ENCODE peak calls at places on chromosomes 5 and 9, in six cellular contexts. X, I, A, J, Z and P are unnamed samples.

GRCh38 chr9:135702002-135702721 is at the start of gene KCNT1:
- DNase-seq in J (peak), I (peak), X (peak), Z (peak), A (no peak), P (peak)

GRCh38 chr9:115235221-115235620 is 117.3 kb upstream of the TNC start:
- DNase-seq in J (no peak), I (no peak), A (no peak), Z (no peak), X (no peak), P (no peak)

GRCh38 chr9:108444400-108445358 is 411.1 kb downstream of the ACTL7B start:
- DNase-seq in X (no peak), A (peak), Z (no peak), J (no peak), I (peak), P (no peak)

GRCh38 chr9:127519301-127520166 is 68.2 kb downstream of the LRSAM1 start:
- DNase-seq in J (no peak), A (peak), Z (no peak), X (no peak), I (no peak), P (peak)

GRCh38 chr9:132946624-132947295 is 2.3 kb upstream of the TSC1 start:
- DNase-seq in J (no peak), I (peak), A (peak), Z (no peak), X (no peak), P (peak)

GRCh38 chr5:5983261-5983660 is 395.1 kb downstream of the MED10 start:
- DNase-seq in J (no peak), I (no peak), A (no peak), Z (no peak), X (no peak), P (no peak)

GRCh38 chr9:113355197-113355596 is 5.9 kb downstream of the BSPRY start:
- DNase-seq in X (no peak), A (no peak), Z (no peak), J (no peak), I (no peak), P (no peak)

GRCh38 chr5:115309751-115310370 is 13.4 kb upstream of the CCDC112 start:
- DNase-seq in A (no peak), I (no peak), X (no peak), J (no peak), Z (peak), P (no peak)

GRCh38 chr5:43702293-43702692 is 99.3 kb downstream of the NNT start:
- DNase-seq in Z (no peak), A (no peak), I (no peak), X (no peak), J (no peak), P (no peak)

GRCh38 chr5:8508196-8508595 is 639.2 kb downstream of the MTRR start:
- DNase-seq in X (no peak), Z (no peak), A (peak), I (no peak), J (no peak), P (no peak)

GRCh38 chr5:132677191-132677590 is 3.4 kb downstream of the IL4 start:
- DNase-seq in X (peak), I (peak), Z (no peak), A (peak), J (no peak), P (peak)

GRCh38 chr5:157540707-157541451 is 34.7 kb downstream of the ADAM19 start:
- DNase-seq in X (no peak), A (peak), J (peak), I (no peak), Z (peak), P (no peak)

GRCh38 chr5:142320427-142320732 is 4.4 kb downstream of the SPRY4 start:
- DNase-seq in A (no peak), J (no peak), I (no peak), X (no peak), Z (no peak), P (no peak)

GRCh38 chr9:6576930-6577329 is 68.6 kb downstream of the GLDC start:
- DNase-seq in I (no peak), J (no peak), Z (no peak), X (no peak), A (no peak), P (no peak)

GRCh38 chr9:119370816-119371215 is 1.6 kb upstream of the BRINP1 start:
- DNase-seq in I (peak), Z (no peak), A (no peak), J (no peak), X (peak), P (peak)

GRCh38 chr5:61232490-61232889 is 70.2 kb upstream of the SMIM15 start:
- DNase-seq in X (no peak), A (peak), Z (no peak), I (no peak), J (no peak), P (no peak)

GRCh38 chr9:38243993-38244392 is 148.5 kb upstream of the ALDH1B1 start:
- DNase-seq in I (peak), X (no peak), A (no peak), Z (no peak), J (no peak), P (no peak)

GRCh38 chr9:105241356-105242043 is 3.0 kb upstream of the SLC44A1 start:
- DNase-seq in A (no peak), J (no peak), I (no peak), X (no peak), Z (no peak), P (peak)

GRCh38 chr9:135047026-135047350 is 40.5 kb upstream of the OLFM1 start:
- DNase-seq in X (no peak), A (no peak), I (no peak), J (no peak), Z (no peak), P (no peak)

GRCh38 chr5:110956280-110956912 is 115.1 kb upstream of the TSLP start:
- DNase-seq in A (no peak), Z (no peak), X (no peak), J (no peak), I (no peak), P (peak)

GRCh38 chr5:178206166-178207101 is 2.1 kb downstream of the HNRNPAB start:
- DNase-seq in I (no peak), J (no peak), Z (no peak), A (no peak), X (no peak), P (peak)

GRCh38 chr9:92610470-92611420 is 59.2 kb downstream of the IPPK start:
- DNase-seq in I (no peak), J (no peak), X (no peak), A (peak), Z (no peak), P (no peak)

GRCh38 chr5:90055831-90056328 is 353.7 kb downstream of the CETN3 start:
- DNase-seq in A (peak), I (no peak), J (no peak), X (no peak), Z (no peak), P (no peak)

GRCh38 chr9:128091144-128091543 is 23.1 kb downstream of the SLC25A25 start:
- DNase-seq in A (peak), J (no peak), X (peak), Z (no peak), I (peak), P (peak)

GRCh38 chr5:150175536-150175935 is 9.0 kb downstream of the CDX1 start:
- DNase-seq in J (no peak), Z (no peak), X (no peak), I (peak), A (no peak), P (peak)

GRCh38 chr5:39542511-39542910 is 117.7 kb upstream of the DAB2 start:
- DNase-seq in X (no peak), A (no peak), Z (no peak), J (no peak), I (no peak), P (no peak)

GRCh38 chr5:123719004-123719403 is 207.0 kb downstream of the CSNK1G3 start:
- DNase-seq in X (no peak), A (no peak), Z (no peak), I (no peak), J (no peak), P (no peak)

GRCh38 chr5:32506809-32507208 is 62.3 kb upstream of the ZFR start:
- DNase-seq in J (no peak), I (no peak), A (no peak), Z (no peak), X (no peak), P (no peak)

GRCh38 chr5:36363776-36364175 is 62.1 kb upstream of the RANBP3L start:
- DNase-seq in A (no peak), I (no peak), X (no peak), J (no peak), Z (no peak), P (no peak)